ENCODE peak calls at places on chromosomes 16 and 17, in nine cellular contexts. J is GM19239; U is upper lobe of right lung; S is T-helper 2 cell; V is neuronal stem cell; D is foreskin fibroblast; E is stimulated activated CD4-positive, alpha-beta T cell treated with anti-CD3 and anti-CD28 coated beads, Interleukin-15, amount 100 ng/mL, for 1 hour; H is cardiac muscle cell; I is stimulated activated CD8-positive, alpha-beta memory T cell treated with anti-CD3 and anti-CD28 coated beads, Interleukin-4, amount 100 ng/mL, for 1 hour. C is an unnamed sample.

GRCh38 chr17:78438271-78438691 is 59.8 kb downstream of the PGS1 start:
- DNase-seq in I (no peak), E (no peak), D (no peak), S (no peak), V (no peak), H (no peak), J (no peak), U (no peak), C (no peak)

GRCh38 chr17:76641501-76641900 is 2.1 kb downstream of the ST6GALNAC1 start:
- DNase-seq in J (no peak), H (no peak), E (no peak), I (no peak), S (no peak), D (no peak), U (no peak), V (no peak), C (no peak)

GRCh38 chr17:44794699-44795413 is 35.2 kb downstream of the GJC1 start:
- DNase-seq in S (no peak), V (no peak), H (no peak), U (peak; percentile 38), I (no peak), J (no peak), D (peak; percentile 84), E (no peak), C (peak; percentile 92)

GRCh38 chr16:87971933-87972332 is 20.7 kb downstream of the BANP start:
- DNase-seq in S (no peak), V (no peak), E (no peak), D (no peak), H (peak; percentile 12), U (no peak), I (no peak), J (no peak), C (no peak)

GRCh38 chr17:2867441-2868424 is 71.5 kb downstream of the RAP1GAP2 start:
- DNase-seq in U (no peak), H (no peak), D (peak; percentile 92), E (no peak), S (no peak), V (no peak), I (no peak), J (no peak), C (peak; percentile 87)

GRCh38 chr17:80832266-80832676 is 159.4 kb upstream of the CHMP6 start:
- DNase-seq in U (peak; percentile 32), D (peak; percentile 87), I (no peak), J (no peak), H (peak; percentile 11), E (no peak), S (no peak), V (no peak), C (no peak)

GRCh38 chr17:76204277-76204676 is 36.0 kb downstream of the RNF157 start:
- DNase-seq in H (no peak), V (no peak), D (peak; percentile 84), U (no peak), I (no peak), E (no peak), S (no peak), J (no peak), C (peak; percentile 80)

GRCh38 chr17:30378191-30378796 is 433 bp upstream of the CPD start:
- DNase-seq in J (no peak), H (peak; percentile 24), E (peak; percentile 30), I (peak; percentile 10), U (peak; percentile 68), D (peak; percentile 55), S (no peak), V (no peak), C (no peak)

GRCh38 chr17:50203589-50204345 is 2.3 kb upstream of the COL1A1 start:
- DNase-seq in U (no peak), J (no peak), E (no peak), D (peak; percentile 99), H (no peak), S (no peak), V (no peak), I (no peak), C (peak; percentile 94)

GRCh38 chr16:65697061-65697460 is 575.2 kb upstream of the CDH11 start:
- DNase-seq in D (peak; percentile 16), H (no peak), S (no peak), I (no peak), E (no peak), J (no peak), U (no peak), V (no peak), C (no peak)

GRCh38 chr16:19595043-19595767 is 39.7 kb downstream of the VPS35L start:
- DNase-seq in S (no peak), J (no peak), U (no peak), H (no peak), E (no peak), I (no peak), V (no peak), D (peak; percentile 79), C (no peak)

GRCh38 chr17:32783602-32784001 is 93.3 kb downstream of the MYO1D start:
- DNase-seq in I (no peak), V (peak; percentile 36), H (peak; percentile 67), S (no peak), U (no peak), E (no peak), D (peak; percentile 72), J (peak; percentile 30), C (no peak)

GRCh38 chr17:39018267-39019134 is 51.3 kb upstream of the FBXO47 start:
- DNase-seq in I (no peak), S (no peak), E (no peak), D (no peak), H (no peak), V (no peak), U (no peak), J (no peak), C (no peak)

GRCh38 chr16:87924937-87925670 is 11.2 kb downstream of the CA5A start:
- DNase-seq in D (no peak), V (no peak), H (no peak), J (no peak), E (no peak), S (no peak), U (no peak), I (no peak), C (no peak)

GRCh38 chr17:81386646-81387234 is 8.5 kb upstream of the BAHCC1 start:
- DNase-seq in I (no peak), S (no peak), V (no peak), J (no peak), D (peak; percentile 60), E (no peak), U (peak; percentile 85), H (peak; percentile 78), C (no peak)

GRCh38 chr17:46876353-46876887 is 25.0 kb downstream of the WNT9B start:
- DNase-seq in V (no peak), D (no peak), S (no peak), E (no peak), H (no peak), U (no peak), J (peak; percentile 37), I (no peak), C (no peak)

GRCh38 chr17:31155208-31155810 is 60.5 kb downstream of the NF1 start:
- DNase-seq in U (no peak), V (no peak), I (no peak), E (no peak), J (no peak), D (peak; percentile 18), H (no peak), S (no peak), C (no peak)

GRCh38 chr16:19884611-19885455 is at the start of gene GPRC5B:
- DNase-seq in U (peak; percentile 67), J (peak; percentile 43), D (peak; percentile 40), E (peak; percentile 28), V (no peak), S (peak; percentile 32), I (no peak), H (peak; percentile 84), C (no peak)

GRCh38 chr16:27789595-27790241 is 239.8 kb downstream of the KATNIP start:
- DNase-seq in H (no peak), S (no peak), U (no peak), D (no peak), I (no peak), E (no peak), J (no peak), V (no peak), C (no peak)

GRCh38 chr17:48002920-48003685 is 32.2 kb downstream of the CDK5RAP3 start:
- DNase-seq in U (no peak), I (no peak), D (no peak), E (no peak), S (no peak), J (no peak), H (no peak), V (no peak), C (no peak)

GRCh38 chr17:47203984-47204721 is 5.0 kb upstream of the MYL4 start:
- DNase-seq in S (no peak), J (no peak), E (no peak), V (no peak), H (no peak), U (no peak), D (peak; percentile 70), I (no peak), C (peak; percentile 13)

GRCh38 chr17:15883617-15884111 is 61.3 kb upstream of the ADORA2B start:
- DNase-seq in E (no peak), S (no peak), U (no peak), H (no peak), J (no peak), D (peak; percentile 73), I (no peak), V (no peak), C (peak; percentile 88)

GRCh38 chr16:89981414-89981813 is 32.9 kb downstream of the DEF8 start:
- DNase-seq in H (no peak), U (no peak), I (no peak), J (no peak), V (no peak), D (no peak), S (no peak), E (no peak), C (no peak)

GRCh38 chr17:48465884-48466283 is 35.9 kb upstream of the SKAP1 start:
- DNase-seq in J (no peak), E (no peak), V (no peak), D (no peak), H (no peak), S (no peak), U (no peak), I (no peak), C (no peak)

GRCh38 chr17:67503184-67503583 is 126.1 kb downstream of the PITPNC1 start:
- DNase-seq in U (no peak), D (peak; percentile 49), I (no peak), E (no peak), H (no peak), S (no peak), V (no peak), J (no peak), C (no peak)

GRCh38 chr17:21129023-21129681 is 2.4 kb downstream of the DHRS7B start:
- DNase-seq in I (no peak), J (no peak), S (no peak), D (peak; percentile 81), U (no peak), H (peak; percentile 54), E (no peak), V (no peak), C (no peak)

GRCh38 chr17:38421224-38421841 is 6.9 kb upstream of the ARHGAP23 start:
- DNase-seq in D (peak; percentile 71), H (peak; percentile 64), I (no peak), J (no peak), E (no peak), V (no peak), S (no peak), U (no peak), C (no peak)

GRCh38 chr16:1094601-1095449 is 1.2 kb downstream of the C1QTNF8 start:
- DNase-seq in V (no peak), J (no peak), D (no peak), H (no peak), U (no peak), I (no peak), E (no peak), S (no peak), C (no peak)

GRCh38 chr16:57892447-57893096 is 78.4 kb downstream of the CNGB1 start:
- DNase-seq in J (no peak), H (no peak), V (no peak), I (no peak), D (no peak), S (no peak), E (no peak), U (no peak), C (no peak)

GRCh38 chr16:54370653-54371052 is 84.1 kb upstream of the IRX3 start:
- DNase-seq in S (no peak), V (no peak), I (no peak), J (no peak), E (no peak), H (peak; percentile 53), U (peak; percentile 68), D (no peak), C (no peak)

GRCh38 chr16:11094838-11095565 is 150.6 kb downstream of the CLEC16A start:
- DNase-seq in S (no peak), U (peak; percentile 20), D (no peak), E (no peak), V (no peak), I (no peak), J (no peak), H (no peak), C (no peak)